ENCODE peak calls at places on chromosomes 11 and 22, in eight cellular contexts. M is hepatocyte, O is thoracic aorta, F is suprapubic skin, C is right lobe of liver, R is fibroblast of lung, Q is HL-60, G is PC-3. Y is an unnamed sample.

GRCh38 chr11:76640540-76640939 is 30.0 kb downstream of the LRRC32 start:
- DNase-seq in M (no peak), O (no peak), F (no peak), C (no peak), R (no peak), Q (no peak), G (no peak), Y (no peak)

GRCh38 chr22:23722724-23723123 is 28.2 kb downstream of the ZNF70 start:
- DNase-seq in M (no peak), O (no peak), F (no peak), C (no peak), R (no peak), Q (no peak), G (no peak), Y (no peak)

GRCh38 chr11:67576742-67577475 is 6.7 kb upstream of the GSTP1 start:
- DNase-seq in M (no peak), O (no peak), F (no peak), C (no peak), R (no peak), Q (no peak), G (no peak), Y (no peak)

GRCh38 chr22:50628543-50629134 is 687 bp upstream of the ARSA start:
- DNase-seq in M (no peak), O (no peak), F (peak), C (no peak), R (no peak), Q (no peak), G (no peak), Y (no peak)

GRCh38 chr22:35559354-35560005 is 18.8 kb downstream of the RASD2 start:
- DNase-seq in M (no peak), O (no peak), F (no peak), C (no peak), R (no peak), Q (no peak), G (no peak), Y (no peak)

GRCh38 chr22:22001664-22002525 is 19.3 kb upstream of the TOP3B start:
- DNase-seq in M (no peak), O (no peak), F (no peak), C (no peak), R (no peak), Q (no peak), G (no peak), Y (no peak)

GRCh38 chr11:72349616-72350218 is 84.6 kb downstream of the CLPB start:
- DNase-seq in M (no peak), O (no peak), F (no peak), C (no peak), R (no peak), Q (no peak), G (no peak), Y (no peak)

GRCh38 chr22:42621505-42622002 is 6.9 kb upstream of the POLDIP3 start:
- DNase-seq in M (peak), O (no peak), F (peak), C (no peak), R (peak), Q (peak), G (peak), Y (peak)

GRCh38 chr11:46112961-46113617 is 8.2 kb downstream of the PHF21A start:
- DNase-seq in M (peak), O (no peak), F (no peak), C (no peak), R (peak), Q (peak), G (peak), Y (peak)

GRCh38 chr11:110972640-110973039 is 260.4 kb upstream of the ARHGAP20 start:
- DNase-seq in M (peak), O (no peak), F (no peak), C (no peak), R (peak), Q (peak), G (peak), Y (peak)

GRCh38 chr11:16610213-16610737 is 128.2 kb upstream of the C11orf58 start:
- DNase-seq in M (no peak), O (no peak), F (no peak), C (no peak), R (no peak), Q (no peak), G (no peak), Y (no peak)

GRCh38 chr22:22167791-22168189 is 76.8 kb upstream of the VPREB1 start:
- DNase-seq in M (no peak), O (no peak), F (no peak), C (no peak), R (no peak), Q (no peak), G (no peak), Y (no peak)

GRCh38 chr22:43081968-43082367 is 7.2 kb downstream of the TTLL1 start:
- DNase-seq in M (no peak), O (no peak), F (no peak), C (no peak), R (peak), Q (no peak), G (no peak), Y (no peak)

GRCh38 chr11:94473177-94473799 is 20.4 kb downstream of the MRE11 start:
- DNase-seq in M (no peak), O (no peak), F (no peak), C (no peak), R (no peak), Q (peak), G (no peak), Y (no peak)

GRCh38 chr11:72951815-72952340 is 137.7 kb downstream of the ATG16L2 start:
- DNase-seq in M (no peak), O (no peak), F (no peak), C (no peak), R (no peak), Q (no peak), G (no peak), Y (no peak)

GRCh38 chr11:72038491-72038890 is 39.8 kb downstream of the IL18BP start:
- DNase-seq in M (peak), O (no peak), F (peak), C (no peak), R (peak), Q (no peak), G (peak), Y (peak)

GRCh38 chr11:26070981-26071380 is 260.9 kb upstream of the ANO3 start:
- DNase-seq in M (no peak), O (no peak), F (no peak), C (no peak), R (no peak), Q (no peak), G (no peak), Y (no peak)

GRCh38 chr11:48017105-48017874 is 36.9 kb downstream of the PTPRJ start:
- DNase-seq in M (no peak), O (no peak), F (no peak), C (no peak), R (no peak), Q (no peak), G (no peak), Y (no peak)

GRCh38 chr11:114553642-114554041 is 6.0 kb downstream of the NXPE1 start:
- DNase-seq in M (no peak), O (no peak), F (no peak), C (no peak), R (no peak), Q (no peak), G (peak), Y (no peak)

GRCh38 chr11:61949169-61950034 is 749 bp upstream of the BEST1 start:
- DNase-seq in M (peak), O (no peak), F (peak), C (no peak), R (peak), Q (no peak), G (no peak), Y (peak)

GRCh38 chr22:49999063-49999900 is 13.3 kb downstream of the IL17REL start:
- DNase-seq in M (peak), O (peak), F (peak), C (no peak), R (no peak), Q (no peak), G (no peak), Y (no peak)

GRCh38 chr11:126115253-126115540 is 52.5 kb upstream of the CDON start:
- DNase-seq in M (peak), O (peak), F (no peak), C (peak), R (peak), Q (no peak), G (peak), Y (no peak)

GRCh38 chr22:46622081-46622521 is 1.9 kb downstream of the GRAMD4 start:
- DNase-seq in M (no peak), O (no peak), F (no peak), C (peak), R (no peak), Q (peak), G (no peak), Y (no peak)

GRCh38 chr22:49255154-49255553 is 572.5 kb downstream of the BRD1 start:
- DNase-seq in M (no peak), O (no peak), F (peak), C (no peak), R (no peak), Q (no peak), G (no peak), Y (no peak)

GRCh38 chr11:12185914-12186313 is 75.5 kb downstream of the MICAL2 start:
- DNase-seq in M (peak), O (no peak), F (no peak), C (no peak), R (peak), Q (no peak), G (no peak), Y (no peak)

GRCh38 chr11:122772945-122773344 is 65.4 kb upstream of the CRTAM start:
- DNase-seq in M (no peak), O (no peak), F (no peak), C (no peak), R (peak), Q (no peak), G (no peak), Y (no peak)

GRCh38 chr22:37310815-37311595 is 28.7 kb downstream of the CYTH4 start:
- DNase-seq in M (no peak), O (no peak), F (no peak), C (no peak), R (no peak), Q (peak), G (no peak), Y (no peak)

GRCh38 chr11:133306019-133306418 is 226.3 kb downstream of the OPCML start:
- DNase-seq in M (peak), O (no peak), F (no peak), C (no peak), R (no peak), Q (no peak), G (no peak), Y (no peak)

GRCh38 chr22:27947461-27947860 is 28.4 kb upstream of the PITPNB start:
- DNase-seq in M (no peak), O (no peak), F (no peak), C (no peak), R (no peak), Q (no peak), G (no peak), Y (no peak)

GRCh38 chr22:25362883-25363240 is 143.4 kb downstream of the CRYBB2 start:
- DNase-seq in M (no peak), O (no peak), F (no peak), C (peak), R (no peak), Q (no peak), G (no peak), Y (no peak)

GRCh38 chr22:26615149-26615548 is 2.7 kb downstream of the CRYBB1 start:
- DNase-seq in M (no peak), O (no peak), F (no peak), C (no peak), R (no peak), Q (no peak), G (no peak), Y (no peak)

GRCh38 chr11:35483131-35483800 is 42.1 kb downstream of the PAMR1 start:
- DNase-seq in M (no peak), O (no peak), F (no peak), C (no peak), R (peak), Q (no peak), G (no peak), Y (no peak)

GRCh38 chr22:23219787-23220484 is 39.6 kb downstream of the BCR start:
- DNase-seq in M (peak), O (no peak), F (no peak), C (no peak), R (peak), Q (peak), G (peak), Y (peak)

GRCh38 chr11:36702330-36703054 is 104.5 kb upstream of the RAG2 start:
- DNase-seq in M (peak), O (no peak), F (no peak), C (no peak), R (peak), Q (peak), G (peak), Y (peak)

GRCh38 chr22:48835364-48835763 is 992.3 kb downstream of the BRD1 start:
- DNase-seq in M (no peak), O (no peak), F (no peak), C (no peak), R (no peak), Q (no peak), G (no peak), Y (no peak)

GRCh38 chr11:31812392-31813241 is 1.5 kb upstream of the PAX6 start:
- DNase-seq in M (no peak), O (no peak), F (no peak), C (no peak), R (no peak), Q (no peak), G (peak), Y (no peak)

GRCh38 chr11:47572715-47573255 is 6.0 kb downstream of the KBTBD4 start:
- DNase-seq in M (no peak), O (no peak), F (peak), C (peak), R (no peak), Q (no peak), G (no peak), Y (no peak)

GRCh38 chr11:13637125-13638119 is 31.0 kb upstream of the FAR1 start:
- DNase-seq in M (no peak), O (no peak), F (no peak), C (no peak), R (no peak), Q (no peak), G (no peak), Y (no peak)

GRCh38 chr11:95459268-95460040 is 228.5 kb upstream of the SESN3 start:
- DNase-seq in M (peak), O (no peak), F (no peak), C (no peak), R (peak), Q (no peak), G (no peak), Y (no peak)

GRCh38 chr11:33868646-33869461 is 23.0 kb downstream of the LMO2 start:
- DNase-seq in M (peak), O (no peak), F (no peak), C (no peak), R (no peak), Q (no peak), G (no peak), Y (no peak)
- H3K27ac ChIP-seq in M (peak), O (peak), F (peak), C (peak), R (no peak), Q (peak), G (no peak), Y (peak)

GRCh38 chr11:102447941-102448868 is 4.4 kb downstream of the TMEM123 start:
- DNase-seq in M (no peak), O (no peak), F (no peak), C (no peak), R (no peak), Q (no peak), G (no peak), Y (no peak)

GRCh38 chr11:102451693-102452460 is 688 bp downstream of the TMEM123 start:
- DNase-seq in M (peak), O (no peak), F (peak), C (peak), R (peak), Q (peak), G (peak), Y (peak)

GRCh38 chr11:102448869-102449224 is 3.7 kb downstream of the TMEM123 start:
- DNase-seq in M (no peak), O (no peak), F (no peak), C (no peak), R (no peak), Q (peak), G (no peak), Y (no peak)

GRCh38 chr11:102451041-102451692 is 1.4 kb downstream of the TMEM123 start:
- DNase-seq in M (no peak), O (no peak), F (no peak), C (no peak), R (no peak), Q (no peak), G (no peak), Y (no peak)

DNA sequence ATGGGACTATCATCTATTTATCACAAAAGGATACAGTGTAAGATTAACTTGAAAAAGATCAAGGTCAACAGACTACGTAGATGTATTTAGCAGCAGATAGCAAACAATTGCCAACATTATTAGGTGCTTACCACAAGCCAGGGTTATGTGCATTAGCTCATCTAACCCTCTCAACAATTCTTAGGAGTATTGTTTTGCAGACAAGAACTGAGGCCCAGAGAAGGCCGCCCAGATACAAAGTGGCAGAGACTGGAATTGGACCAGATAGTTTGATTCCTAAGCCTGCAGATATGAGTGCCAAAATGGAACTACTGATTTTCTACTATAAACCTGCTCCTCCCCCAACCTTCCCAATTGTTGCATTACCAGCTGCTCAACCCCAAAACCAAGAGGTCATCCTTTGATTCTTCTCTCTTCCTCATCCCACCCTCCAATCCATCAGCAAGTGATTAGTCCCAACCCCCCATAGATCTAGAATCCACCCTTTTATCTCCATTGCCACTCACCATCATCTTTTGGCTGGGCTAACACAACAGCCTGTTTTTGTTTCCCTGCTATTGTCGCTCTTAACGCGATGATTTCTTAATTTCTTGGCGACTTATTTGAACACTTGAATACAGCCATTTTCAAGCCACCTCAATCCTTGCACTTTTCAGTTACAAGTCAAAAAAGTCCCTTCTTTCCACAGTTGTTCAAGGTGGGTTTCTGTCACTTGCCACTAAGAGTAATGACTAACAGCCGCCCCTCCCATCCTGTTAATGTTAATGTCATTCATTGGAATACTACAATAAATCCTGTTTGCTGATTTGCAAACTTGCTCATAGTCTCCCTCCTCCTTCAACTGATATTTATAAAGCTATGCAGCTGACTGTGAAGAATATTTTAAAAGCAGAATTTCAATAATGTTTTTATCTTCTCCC is 2.7 kb downstream of the TMEM123 start:
- DNase-seq in M (no peak), O (no peak), F (no peak), C (no peak), R (no peak), Q (no peak), G (no peak), Y (no peak)
- H3K27ac ChIP-seq in M (no peak), O (no peak), F (no peak), C (peak), R (no peak), Q (peak), G (no peak), Y (no peak)

GRCh38 chr11:118264568-118265470 is 722 bp upstream of the MPZL2 start:
- DNase-seq in M (no peak), O (no peak), F (no peak), C (no peak), R (no peak), Q (no peak), G (no peak), Y (no peak)

GRCh38 chr11:118260353-118260752 is 3.7 kb downstream of the MPZL2 start:
- DNase-seq in M (no peak), O (no peak), F (no peak), C (no peak), R (no peak), Q (no peak), G (no peak), Y (no peak)

GRCh38 chr11:118263694-118264567 is at the start of gene MPZL2:
- DNase-seq in M (peak), O (no peak), F (peak), C (peak), R (no peak), Q (no peak), G (peak), Y (peak)

GRCh38 chr11:118265954-118266353 is 1.9 kb upstream of the MPZL2 start:
- DNase-seq in M (no peak), O (no peak), F (peak), C (no peak), R (no peak), Q (no peak), G (peak), Y (no peak)

GRCh38 chr11:118263109-118263508 is 988 bp downstream of the MPZL2 start:
- DNase-seq in M (no peak), O (no peak), F (no peak), C (no peak), R (no peak), Q (no peak), G (no peak), Y (no peak)
- H3K27ac ChIP-seq in M (peak), O (no peak), F (peak), C (peak), R (no peak), Q (no peak), G (peak), Y (no peak)

GRCh38 chr11:20033806-20034205 is 126.5 kb downstream of the DBX1 start:
- DNase-seq in M (no peak), O (no peak), F (no peak), C (no peak), R (no peak), Q (no peak), G (no peak), Y (no peak)

GRCh38 chr11:20034941-20035340 is 125.3 kb downstream of the DBX1 start:
- DNase-seq in M (no peak), O (no peak), F (no peak), C (no peak), R (no peak), Q (no peak), G (no peak), Y (no peak)

GRCh38 chr11:20036625-20037335 is 123.5 kb downstream of the DBX1 start:
- DNase-seq in M (no peak), O (no peak), F (no peak), C (peak), R (no peak), Q (no peak), G (no peak), Y (no peak)

GRCh38 chr11:20035701-20036601 is 124.3 kb downstream of the DBX1 start:
- DNase-seq in M (peak), O (no peak), F (no peak), C (peak), R (peak), Q (no peak), G (peak), Y (peak)

DNA sequence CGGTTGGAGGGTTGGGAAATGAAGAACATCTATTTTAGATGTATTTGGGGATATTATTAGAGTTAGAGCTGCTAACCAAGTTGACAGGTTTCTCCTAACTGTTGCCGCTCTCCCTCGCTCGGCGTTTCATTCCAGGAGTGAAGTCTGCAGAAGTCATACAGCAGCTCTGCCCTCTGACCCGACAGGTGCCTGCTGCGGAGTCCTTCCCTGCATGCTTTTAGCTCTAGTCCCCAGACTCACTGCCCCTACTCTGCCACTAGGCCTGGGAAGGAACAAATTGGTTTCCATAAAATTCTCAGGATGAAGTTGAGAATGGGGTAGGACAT is 124.9 kb downstream of the DBX1 start:
- DNase-seq in M (no peak), O (no peak), F (no peak), C (no peak), R (peak), Q (no peak), G (no peak), Y (no peak)
- H3K27ac ChIP-seq in M (peak), O (peak), F (no peak), C (peak), R (no peak), Q (no peak), G (peak), Y (peak)

GRCh38 chr11:2930705-2931415 is 1.6 kb upstream of the PHLDA2 start:
- DNase-seq in M (peak), O (no peak), F (peak), C (peak), R (peak), Q (peak), G (peak), Y (peak)
- H3K27ac ChIP-seq in M (peak), O (peak), F (peak), C (no peak), R (peak), Q (no peak), G (peak), Y (peak)

GRCh38 chr11:10550503-10550902 is 9.5 kb upstream of the RNF141 start:
- DNase-seq in M (no peak), O (no peak), F (no peak), C (no peak), R (peak), Q (no peak), G (peak), Y (peak)
- H3K27ac ChIP-seq in M (peak), O (no peak), F (no peak), C (no peak), R (peak), Q (no peak), G (peak), Y (no peak)